ENCODE peak calls at places on chromosomes 6 and 20, in five cellular contexts. One of them, this sample, is unnamed.

GRCh38 chr6:38805682-38806081 is 90.6 kb downstream of the DNAH8 start:
- DNase-seq in T follicular helper cell: no peak
- DNase-seq in AG08396: no peak
- DNase-seq in GM13977: no peak
- DNase-seq in memory B cell: no peak
- DNase-seq in this sample: no peak

GRCh38 chr20:24785141-24785924 is 163.7 kb upstream of the CST7 start:
- DNase-seq in T follicular helper cell: no peak
- DNase-seq in AG08396: peak
- DNase-seq in GM13977: no peak
- DNase-seq in memory B cell: no peak
- DNase-seq in this sample: no peak

GRCh38 chr6:89999154-89999553 is 104.9 kb downstream of the GJA10 start:
- DNase-seq in T follicular helper cell: no peak
- DNase-seq in AG08396: no peak
- DNase-seq in GM13977: no peak
- DNase-seq in memory B cell: no peak
- DNase-seq in this sample: no peak

GRCh38 chr6:122692175-122692598 is 82.0 kb downstream of the PKIB start:
- DNase-seq in T follicular helper cell: no peak
- DNase-seq in AG08396: peak
- DNase-seq in GM13977: no peak
- DNase-seq in memory B cell: no peak
- DNase-seq in this sample: no peak

GRCh38 chr6:42294759-42295158 is 77.1 kb upstream of the MRPS10 start:
- DNase-seq in T follicular helper cell: no peak
- DNase-seq in AG08396: peak
- DNase-seq in GM13977: no peak
- DNase-seq in memory B cell: no peak
- DNase-seq in this sample: no peak

GRCh38 chr20:10218536-10219451 is at the start of gene SNAP25:
- DNase-seq in T follicular helper cell: peak
- DNase-seq in AG08396: peak
- DNase-seq in GM13977: peak
- DNase-seq in memory B cell: peak
- DNase-seq in this sample: no peak

GRCh38 chr6:117866561-117866960 is 40.5 kb upstream of the SLC35F1 start:
- DNase-seq in T follicular helper cell: no peak
- DNase-seq in AG08396: no peak
- DNase-seq in GM13977: no peak
- DNase-seq in memory B cell: no peak
- DNase-seq in this sample: no peak

GRCh38 chr20:36861875-36862801 is 13.8 kb upstream of the TLDC2 start:
- DNase-seq in T follicular helper cell: no peak
- DNase-seq in AG08396: peak
- DNase-seq in GM13977: no peak
- DNase-seq in memory B cell: no peak
- DNase-seq in this sample: no peak

GRCh38 chr6:144443157-144443556 is 158.0 kb downstream of the UTRN start:
- DNase-seq in T follicular helper cell: no peak
- DNase-seq in AG08396: no peak
- DNase-seq in GM13977: no peak
- DNase-seq in memory B cell: no peak
- DNase-seq in this sample: no peak

GRCh38 chr20:60053125-60053812 is 95.0 kb downstream of the CDH26 start:
- DNase-seq in T follicular helper cell: no peak
- DNase-seq in AG08396: no peak
- DNase-seq in GM13977: no peak
- DNase-seq in memory B cell: no peak
- DNase-seq in this sample: no peak

GRCh38 chr20:52103911-52104545 is 87.6 kb downstream of the ZFP64 start:
- DNase-seq in T follicular helper cell: no peak
- DNase-seq in AG08396: peak
- DNase-seq in GM13977: no peak
- DNase-seq in memory B cell: no peak
- DNase-seq in this sample: peak

GRCh38 chr6:11356404-11357155 is 124.1 kb upstream of the NEDD9 start:
- DNase-seq in T follicular helper cell: no peak
- DNase-seq in AG08396: no peak
- DNase-seq in GM13977: no peak
- DNase-seq in memory B cell: no peak
- DNase-seq in this sample: no peak

GRCh38 chr6:56953597-56954388 is 1.1 kb upstream of the BEND6 start:
- DNase-seq in T follicular helper cell: no peak
- DNase-seq in AG08396: no peak
- DNase-seq in GM13977: peak
- DNase-seq in memory B cell: peak
- DNase-seq in this sample: no peak